ENCODE peak calls at places on chromosomes 16 and 17, in four cellular contexts. S is thoracic aorta, P is NCI-H2029, D is posterior cingulate gyrus. T is an unnamed sample.
A peak's percentile ranks its signal among the peaks of the same experiment; 100 is the strongest.

GRCh38 chr16:71373073-71373472 is 14.6 kb downstream of the CALB2 start:
- DNase-seq in D (no peak), P (no peak), S (no peak), T (no peak)

GRCh38 chr17:20992987-20993862 is 49.6 kb downstream of the USP22 start:
- DNase-seq in S (no peak), D (peak; percentile 67), P (peak; percentile 42), T (peak; percentile 74)

GRCh38 chr16:59593256-59593655 is 859.1 kb upstream of the GOT2 start:
- DNase-seq in D (no peak), P (no peak), S (no peak), T (no peak)

GRCh38 chr17:73650147-73650546 is 5.9 kb upstream of the SDK2 start:
- DNase-seq in P (no peak), D (no peak), S (no peak), T (no peak)

GRCh38 chr17:57911834-57912673 is 43.2 kb downstream of the CUEDC1 start:
- DNase-seq in D (peak; percentile 83), P (peak; percentile 90), S (peak; percentile 76), T (peak; percentile 86)

GRCh38 chr17:49452173-49452572 is 37.5 kb upstream of the PHB1 start:
- DNase-seq in D (no peak), P (no peak), S (no peak), T (no peak)

GRCh38 chr17:47882247-47882646 is 13.8 kb upstream of the SP2 start:
- DNase-seq in D (no peak), P (no peak), S (no peak), T (no peak)

GRCh38 chr16:24748242-24748641 is 18.8 kb downstream of the TNRC6A start:
- DNase-seq in D (no peak), P (peak; percentile 14), S (peak; percentile 55), T (no peak)

GRCh38 chr17:63609820-63610573 is 9.3 kb downstream of the TACO1 start:
- DNase-seq in D (no peak), P (no peak), S (no peak), T (no peak)

GRCh38 chr17:16991349-16992009 is 19.6 kb upstream of the TNFRSF13B start:
- DNase-seq in S (no peak), P (peak; percentile 12), D (peak; percentile 78), T (peak; percentile 70)

GRCh38 chr16:83701494-83701893 is 106.3 kb upstream of the HSBP1 start:
- DNase-seq in P (no peak), S (no peak), D (no peak), T (no peak)

GRCh38 chr17:45783593-45784292 is 377 bp upstream of the CRHR1 start:
- DNase-seq in D (peak; percentile 39), P (peak; percentile 15), S (no peak), T (no peak)

GRCh38 chr17:14323522-14323981 is 22.7 kb downstream of the HS3ST3B1 start:
- DNase-seq in S (no peak), D (no peak), P (no peak), T (no peak)

GRCh38 chr16:56625140-56625942 is at the start of gene MT1E:
- DNase-seq in S (no peak), P (peak; percentile 50), D (no peak), T (peak; percentile 35)

GRCh38 chr16:30032083-30032819 is 1.2 kb upstream of the TLCD3B start:
- DNase-seq in P (peak; percentile 45), D (no peak), S (no peak), T (no peak)

GRCh38 chr17:70278846-70279465 is 109.6 kb downstream of the KCNJ2 start:
- DNase-seq in S (no peak), P (no peak), D (no peak), T (no peak)

GRCh38 chr16:80718480-80719220 is 85.7 kb downstream of the CDYL2 start:
- DNase-seq in S (no peak), D (no peak), P (peak; percentile 39), T (no peak)

GRCh38 chr17:5629133-5629532 is 44.8 kb upstream of the NLRP1 start:
- DNase-seq in D (no peak), P (peak; percentile 26), S (no peak), T (no peak)

GRCh38 chr17:57440522-57441269 is 184.4 kb downstream of the MSI2 start:
- DNase-seq in S (peak; percentile 68), D (peak; percentile 67), P (peak; percentile 22), T (peak; percentile 30)

GRCh38 chr17:77815127-77815905 is 143.2 kb upstream of the TNRC6C start:
- DNase-seq in D (no peak), P (no peak), S (no peak), T (no peak)

GRCh38 chr16:48576927-48577326 is 33.1 kb downstream of the N4BP1 start:
- DNase-seq in D (no peak), P (no peak), S (no peak), T (no peak)

GRCh38 chr16:404971-405486 is 3.3 kb downstream of the DECR2 start:
- DNase-seq in P (no peak), D (no peak), S (no peak), T (no peak)

GRCh38 chr17:59837362-59838195 is 55.2 kb downstream of the TUBD1 start:
- DNase-seq in S (peak; percentile 78), P (peak; percentile 98), D (no peak), T (peak; percentile 41)

GRCh38 chr16:84056933-84057332 is 14.3 kb upstream of the SLC38A8 start:
- DNase-seq in P (no peak), S (no peak), D (peak; percentile 15), T (no peak)

GRCh38 chr17:58330544-58330996 is 2.0 kb upstream of the TSPOAP1 start:
- DNase-seq in P (no peak), D (no peak), S (no peak), T (no peak)

GRCh38 chr17:17993366-17993765 is 20.7 kb downstream of the DRC3 start:
- DNase-seq in D (no peak), P (no peak), S (no peak), T (no peak)

GRCh38 chr17:44324571-44325275 is at the start of gene SLC25A39:
- DNase-seq in S (peak; percentile 47), D (peak; percentile 94), P (peak; percentile 81), T (peak; percentile 84)

GRCh38 chr16:67199011-67199807 is at the start of gene ELMO3:
- DNase-seq in P (peak; percentile 43), D (no peak), S (no peak), T (no peak)

GRCh38 chr17:29051194-29051593 is 8.3 kb downstream of the PIPOX start:
- DNase-seq in D (no peak), P (no peak), S (no peak), T (no peak)

GRCh38 chr16:57946181-57946801 is 24.6 kb downstream of the CNGB1 start:
- DNase-seq in P (no peak), D (no peak), S (no peak), T (no peak)

GRCh38 chr16:15810411-15810810 is 46.4 kb downstream of the MYH11 start:
- DNase-seq in S (no peak), D (no peak), P (no peak), T (no peak)

GRCh38 chr17:9009737-9010136 is 11.6 kb upstream of the NTN1 start:
- DNase-seq in D (no peak), P (no peak), S (no peak), T (no peak)